ENCODE peak calls at places on chromosomes 12 and 14, in four cellular contexts. U is heart right ventricle, P is suprapubic skin, G is psoas muscle. Q is an unnamed sample.

GRCh38 chr14:88002421-88002820 is 2.5 kb upstream of the GPR65 start:
- DNase-seq in U (no peak), P (no peak), G (no peak), Q (no peak)

GRCh38 chr12:42790761-42791151 is 201.2 kb upstream of the PRICKLE1 start:
- DNase-seq in U (no peak), P (no peak), G (no peak), Q (no peak)

GRCh38 chr12:57238854-57239554 is 9.5 kb downstream of the SHMT2 start:
- DNase-seq in U (peak; percentile 87), P (peak; percentile 93), G (peak; percentile 95), Q (peak; percentile 92)

GRCh38 chr12:59486827-59487226 is 109.0 kb upstream of the SLC16A7 start:
- DNase-seq in U (no peak), P (no peak), G (no peak), Q (no peak)

GRCh38 chr14:69532561-69533335 is 41.9 kb downstream of the CCDC177 start:
- DNase-seq in U (no peak), P (no peak), G (no peak), Q (no peak)

GRCh38 chr12:92340441-92341332 is 195.0 kb upstream of the BTG1 start:
- DNase-seq in U (no peak), P (no peak), G (no peak), Q (no peak)

GRCh38 chr12:11719678-11720099 is 70.2 kb downstream of the ETV6 start:
- DNase-seq in U (peak; percentile 70), P (no peak), G (peak; percentile 60), Q (no peak)

GRCh38 chr14:73888460-73888725 is 1.7 kb downstream of the ZNF410 start:
- DNase-seq in U (no peak), P (no peak), G (no peak), Q (no peak)

GRCh38 chr12:9363145-9363544 is 154.9 kb upstream of the PZP start:
- DNase-seq in U (no peak), P (no peak), G (no peak), Q (no peak)

GRCh38 chr12:22978962-22979361 is 354.0 kb downstream of the ETNK1 start:
- DNase-seq in U (no peak), P (no peak), G (no peak), Q (no peak)

DNA sequence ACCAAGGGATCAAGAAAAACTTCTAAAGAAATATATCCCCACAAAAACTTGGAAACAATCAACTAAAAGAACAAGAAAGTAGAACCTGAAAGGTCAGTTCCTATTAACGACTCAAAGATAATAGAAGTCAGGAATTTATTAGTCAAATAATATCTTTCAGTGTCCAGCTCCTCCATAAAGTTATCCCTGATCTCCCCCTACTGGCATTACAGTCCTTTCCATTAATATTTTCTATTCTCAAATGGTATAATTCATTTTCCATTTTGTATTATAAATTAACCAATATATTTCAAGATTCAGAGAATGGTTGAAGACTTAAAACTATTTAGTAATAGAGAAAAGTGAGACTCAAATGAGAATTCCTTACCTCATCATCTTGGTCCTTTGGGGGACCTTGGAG is 11.6 kb upstream of the SUPT16H start:
- DNase-seq in U (no peak), P (no peak), G (no peak), Q (no peak)
- TF ChIP-seq CTCF in U (no peak), P (no peak), G (no peak), Q (peak; percentile 59)

GRCh38 chr12:74408601-74409166 is 129.0 kb upstream of the ATXN7L3B start:
- DNase-seq in U (no peak), P (no peak), G (no peak), Q (no peak)

GRCh38 chr12:74418573-74418972 is 119.1 kb upstream of the ATXN7L3B start:
- DNase-seq in U (no peak), P (no peak), G (no peak), Q (no peak)

GRCh38 chr12:74415633-74416032 is 122.0 kb upstream of the ATXN7L3B start:
- DNase-seq in U (no peak), P (no peak), G (no peak), Q (no peak)

GRCh38 chr12:74412607-74413230 is 124.9 kb upstream of the ATXN7L3B start:
- DNase-seq in U (no peak), P (no peak), G (no peak), Q (no peak)
- TF ChIP-seq CTCF in U (peak; percentile 39), P (no peak), G (peak; percentile 39), Q (peak; percentile 86)

GRCh38 chr14:91308337-91308736 is 63.8 kb upstream of the GPR68 start:
- DNase-seq in U (no peak), P (no peak), G (no peak), Q (no peak)

GRCh38 chr14:91309756-91310280 is 65.3 kb upstream of the GPR68 start:
- DNase-seq in U (no peak), P (no peak), G (no peak), Q (no peak)

GRCh38 chr14:91313154-91313850 is 68.8 kb upstream of the GPR68 start:
- DNase-seq in U (no peak), P (no peak), G (no peak), Q (no peak)

GRCh38 chr14:91311284-91311662 is 66.8 kb upstream of the GPR68 start:
- DNase-seq in U (no peak), P (no peak), G (no peak), Q (no peak)

DNA sequence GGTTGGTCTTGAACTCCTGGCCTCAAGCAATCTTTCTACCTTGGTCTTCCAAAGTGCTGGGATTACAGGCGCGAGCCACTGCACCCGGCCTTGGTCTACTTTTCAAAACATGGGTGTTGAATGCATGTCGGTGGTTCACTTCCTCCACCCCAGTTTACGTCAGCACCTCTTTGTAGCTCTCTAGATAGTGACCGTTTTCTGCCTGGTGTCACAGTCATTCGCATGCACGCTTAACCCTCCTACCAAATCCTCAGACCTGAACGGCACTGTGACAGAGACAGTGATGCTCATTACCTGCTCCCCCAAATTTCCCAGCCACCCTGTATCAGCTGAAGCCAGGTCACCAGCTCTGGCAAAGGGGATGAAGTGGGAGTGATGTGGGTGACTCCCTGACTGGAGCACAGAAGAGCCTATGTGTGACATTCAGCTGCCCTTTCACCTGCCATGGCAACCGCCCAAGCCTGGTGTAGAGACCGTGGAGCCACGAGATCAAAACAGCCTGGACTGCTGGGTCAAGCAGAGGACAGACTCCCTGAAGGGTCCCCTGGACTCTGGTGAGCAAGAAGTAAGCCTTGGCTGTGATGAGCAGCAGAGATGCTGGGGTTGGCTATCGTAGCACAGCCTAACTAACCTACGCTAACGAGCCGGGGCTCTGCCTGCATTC is 66.2 kb upstream of the GPR68 start:
- DNase-seq in U (no peak), P (no peak), G (no peak), Q (no peak)
- TF ChIP-seq CTCF in U (no peak), P (no peak), G (no peak), Q (no peak)

DNA sequence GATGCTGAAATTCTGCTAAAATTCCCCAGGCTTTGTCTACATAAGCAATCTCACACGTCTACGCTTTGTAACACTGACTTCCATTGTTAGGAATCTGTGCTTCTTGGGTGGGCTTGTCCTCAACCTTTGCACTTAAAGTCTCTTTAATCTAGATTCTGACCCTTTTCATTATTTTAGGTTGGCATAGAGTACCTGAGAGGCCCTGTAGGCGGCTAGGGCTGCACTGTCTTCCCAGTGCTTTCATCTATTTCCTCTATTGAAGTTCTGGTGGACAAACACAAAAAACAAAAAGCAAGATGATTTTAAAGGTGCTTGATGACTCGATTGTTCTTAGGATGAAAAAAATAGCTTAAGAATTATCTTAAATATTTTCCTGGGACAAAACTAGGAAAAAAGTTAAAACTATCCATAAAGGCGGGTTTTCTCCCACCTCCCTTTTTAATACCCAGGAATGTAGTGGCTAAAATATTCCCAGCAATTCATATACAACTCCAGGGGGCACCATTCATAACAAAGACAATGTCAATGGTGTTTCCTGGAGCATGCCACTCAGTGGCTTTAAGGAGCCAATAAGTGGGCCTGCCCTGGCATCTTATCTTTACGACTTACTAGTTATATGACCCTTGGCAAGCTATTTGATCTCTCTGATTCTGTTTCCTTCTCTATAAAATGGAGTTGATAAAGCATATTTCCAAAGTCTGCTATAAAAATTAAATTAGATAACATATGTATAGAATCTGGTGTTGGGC is 197.5 kb downstream of the STXBP6 start:
- DNase-seq in U (no peak), P (no peak), G (no peak), Q (no peak)
- TF ChIP-seq CTCF in U (no peak), P (no peak), G (no peak), Q (peak; percentile 20)

DNA sequence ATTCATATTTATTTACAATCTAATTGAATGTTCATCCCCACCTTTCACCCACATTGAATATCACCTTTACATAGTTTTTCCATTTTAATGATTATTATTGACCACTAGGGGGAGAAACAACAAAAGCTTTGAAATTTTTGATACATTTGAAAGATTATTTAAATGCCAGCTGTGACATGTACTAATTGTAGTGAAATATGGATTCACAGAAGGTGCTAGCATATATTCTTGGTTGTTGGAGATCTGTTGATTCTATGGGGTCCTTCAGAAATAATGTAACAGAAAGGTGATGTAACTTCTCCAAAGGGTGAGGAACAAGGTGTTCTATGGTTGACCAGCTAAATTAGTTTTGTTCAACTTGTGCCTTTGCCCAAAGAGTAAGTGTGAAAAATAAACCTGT is 22.4 kb upstream of the GPR33 start:
- DNase-seq in U (no peak), P (no peak), G (no peak), Q (no peak)
- TF ChIP-seq CTCF in U (peak; percentile 72), P (peak; percentile 23), G (peak; percentile 70), Q (peak; percentile 95)